ENCODE peak calls at places on chromosomes 4 and X, in ten cellular contexts. Q is breast epithelium, J is SK-N-SH, Z is neural crest cell, W is K562, C is GM23338, I is lower lobe of right lung, U is cardiac fibroblast, E is tibial artery, X is Peyer's patch. R is an unnamed sample.

GRCh38 chrX:2902841-2903240 is 26.3 kb downstream of the ARSD start:
- DNase-seq in I (no peak), Q (no peak), C (no peak), W (no peak), X (no peak), Z (no peak), J (no peak), E (no peak), U (no peak), R (no peak)

GRCh38 chrX:29348288-29348687 is 761.0 kb downstream of the IL1RAPL1 start:
- DNase-seq in E (no peak), J (no peak), X (no peak), C (no peak), U (no peak), Z (no peak), Q (no peak), W (no peak), I (no peak), R (no peak)

GRCh38 chr4:14906805-14907204 is 95.5 kb upstream of the CPEB2 start:
- DNase-seq in I (no peak), Q (no peak), J (no peak), W (no peak), E (no peak), X (no peak), C (no peak), U (no peak), Z (no peak), R (no peak)

GRCh38 chr4:166169111-166169510 is 296.1 kb downstream of the TLL1 start:
- DNase-seq in X (no peak), E (no peak), Z (peak), C (peak), Q (no peak), I (no peak), W (no peak), U (peak), J (no peak), R (no peak)

GRCh38 chr4:55083771-55084170 is 41.6 kb downstream of the KDR start:
- DNase-seq in E (no peak), X (no peak), I (no peak), Q (no peak), W (no peak), J (no peak), C (no peak), Z (no peak), U (no peak), R (no peak)

GRCh38 chrX:39532761-39533160 is 565.0 kb downstream of the BCOR start:
- DNase-seq in X (no peak), Z (no peak), E (no peak), U (no peak), I (no peak), C (no peak), Q (no peak), W (no peak), J (no peak), R (no peak)

GRCh38 chrX:132388371-132388770 is 100.5 kb downstream of the MBNL3 start:
- DNase-seq in I (no peak), Q (no peak), Z (no peak), C (no peak), U (no peak), J (no peak), X (no peak), E (no peak), W (no peak), R (no peak)

GRCh38 chr4:128793859-128794667 is 15.4 kb upstream of the JADE1 start:
- DNase-seq in W (no peak), Q (no peak), Z (no peak), C (no peak), E (no peak), J (no peak), U (peak), I (no peak), X (no peak), R (no peak)

GRCh38 chr4:61921890-61922289 is 721.8 kb downstream of the ADGRL3 start:
- DNase-seq in I (no peak), J (no peak), X (no peak), U (no peak), E (no peak), Z (no peak), Q (no peak), C (no peak), W (no peak), R (no peak)

GRCh38 chr4:147772056-147772455 is 40.2 kb downstream of the ARHGAP10 start:
- DNase-seq in Z (no peak), J (no peak), W (no peak), C (no peak), E (no peak), Q (no peak), I (no peak), U (no peak), X (no peak), R (no peak)

GRCh38 chr4:175813126-175813715 is 1.2 kb upstream of the GPM6A start:
- DNase-seq in I (no peak), W (no peak), Z (no peak), J (no peak), U (no peak), X (no peak), E (no peak), Q (no peak), C (no peak), R (no peak)

GRCh38 chr4:80614319-80614718 is 278.8 kb downstream of the CFAP299 start:
- DNase-seq in E (no peak), U (no peak), Z (no peak), X (no peak), C (peak), W (no peak), I (no peak), J (no peak), Q (no peak), R (no peak)

GRCh38 chr4:80615099-80615498 is 279.6 kb downstream of the CFAP299 start:
- DNase-seq in Q (no peak), W (no peak), E (no peak), I (no peak), U (no peak), J (no peak), Z (no peak), C (no peak), X (no peak), R (no peak)

DNA sequence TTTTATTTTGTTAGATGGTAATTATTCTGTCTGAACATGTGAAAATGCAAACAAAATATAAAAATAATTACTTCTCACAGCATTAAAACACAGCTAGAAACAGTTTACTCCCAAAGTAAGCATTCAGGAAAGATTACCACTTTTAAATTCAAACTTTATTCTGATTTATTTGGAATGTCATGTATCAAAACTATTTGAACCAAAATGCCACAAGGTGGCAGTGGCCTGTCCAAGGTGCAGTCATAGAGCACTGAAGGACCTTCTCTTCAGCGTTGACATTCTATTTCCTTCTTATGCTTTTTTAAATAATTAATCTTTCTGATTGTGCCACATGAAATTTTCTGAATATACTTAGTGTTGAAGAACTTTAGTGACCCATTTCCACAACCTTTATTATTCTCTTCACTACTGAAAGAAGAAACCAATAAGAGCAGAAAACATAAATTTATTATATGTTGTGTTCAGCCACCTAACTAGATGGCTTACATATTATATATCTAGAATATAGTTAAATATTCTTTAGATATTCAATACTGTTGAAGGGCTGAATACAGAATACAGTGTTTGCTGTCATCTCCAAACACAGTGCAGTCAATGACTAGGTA is 283.6 kb downstream of the CFAP299 start:
- DNase-seq in J (no peak), C (peak), U (peak), Q (no peak), E (no peak), I (no peak), X (no peak), W (no peak), Z (no peak), R (no peak)
- TF ChIP-seq CTCF in J (peak), C (peak), U (peak), Q (no peak), E (no peak), I (no peak), X (no peak), W (no peak), Z (peak), R (peak)

DNA sequence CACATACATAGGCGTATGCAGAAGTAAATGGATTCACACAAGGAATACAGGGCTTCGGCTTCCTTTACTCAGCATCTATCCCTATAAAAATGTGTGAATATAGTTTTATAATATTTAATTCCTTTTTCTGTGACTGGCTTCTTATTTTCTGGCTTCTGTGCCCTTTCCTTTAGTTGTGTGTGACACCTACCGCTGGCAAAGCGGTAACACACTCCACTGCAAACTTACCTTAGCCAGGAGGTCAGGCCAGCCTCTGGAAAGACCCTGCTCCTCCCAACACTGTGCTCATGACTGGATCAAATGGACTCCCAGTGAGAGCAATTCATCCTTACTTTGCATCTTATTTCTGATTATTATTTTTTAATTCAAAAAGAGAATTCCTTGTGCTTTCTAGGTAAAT is 244.2 kb downstream of the ANK2 start:
- DNase-seq in Q (no peak), X (no peak), I (no peak), U (peak), C (peak), W (no peak), Z (no peak), J (no peak), E (no peak), R (no peak)
- TF ChIP-seq CTCF in Q (no peak), X (no peak), I (no peak), U (peak), C (peak), W (no peak), Z (no peak), J (no peak), E (peak), R (no peak)

DNA sequence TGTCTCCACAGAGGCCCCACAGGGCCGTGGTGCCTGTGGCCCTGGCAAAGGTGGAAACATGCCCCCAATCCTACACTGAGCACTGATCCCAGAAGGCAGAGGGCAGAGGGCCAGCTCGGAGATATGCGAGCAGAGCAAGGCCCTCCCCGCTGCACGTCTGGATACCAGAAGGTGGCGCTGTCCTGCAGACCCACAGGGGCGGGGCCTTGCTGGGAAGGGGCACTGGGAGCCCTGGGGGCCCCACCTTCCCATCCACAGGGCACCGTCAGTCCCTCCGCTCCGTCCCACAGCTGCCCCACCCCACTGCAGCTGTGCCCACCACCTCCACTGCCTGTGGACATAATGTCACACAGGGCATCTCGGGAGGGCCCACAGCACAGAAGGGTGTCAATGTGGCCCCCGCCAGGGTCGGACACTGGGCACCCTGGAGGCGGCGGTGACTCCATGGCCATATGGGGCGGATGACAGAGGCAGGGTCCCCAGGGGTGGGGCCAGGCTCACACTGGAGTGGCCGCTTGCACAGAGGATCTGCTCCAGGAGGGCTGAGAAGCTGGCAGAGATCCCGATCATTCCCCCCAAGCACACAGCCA is 4.9 kb downstream of the SLC49A3 start:
- DNase-seq in Z (peak), Q (no peak), U (peak), C (peak), W (peak), E (no peak), X (no peak), I (peak), J (peak), R (peak)
- TF ChIP-seq CTCF in Z (peak), Q (peak), U (peak), C (peak), W (peak), E (peak), X (peak), I (peak), J (peak), R (peak)

GRCh38 chrX:95762716-95763115 is 921.9 kb upstream of the DIAPH2 start:
- DNase-seq in I (no peak), Z (no peak), W (no peak), U (no peak), E (no peak), J (no peak), Q (no peak), C (peak), X (no peak), R (no peak)
- TF ChIP-seq CTCF in I (no peak), Z (peak), W (no peak), U (peak), E (no peak), J (peak), Q (no peak), C (peak), X (no peak), R (no peak)

R was measured in GM10248.